ENCODE peak calls at places on chromosomes 12 and 14, in six cellular contexts. S is heart right ventricle; H is astrocyte; I is left lung; D is CD4-positive, alpha-beta T cell; W is brain microvascular endothelial cell. P is an unnamed sample.

GRCh38 chr12:10716704-10717315 is 6.3 kb downstream of the YBX3 start:
- DNase-seq in W (peak; percentile 92), H (peak; percentile 93), S (peak; percentile 67), I (no peak), D (no peak), P (peak; percentile 65)

GRCh38 chr12:27865421-27865820 is 85.4 kb upstream of the MANSC4 start:
- DNase-seq in S (no peak), H (peak; percentile 70), D (no peak), I (no peak), W (peak; percentile 56), P (no peak)

GRCh38 chr14:74825008-74825407 is 50.9 kb downstream of the PROX2 start:
- DNase-seq in I (no peak), W (no peak), S (no peak), H (peak; percentile 37), D (no peak), P (peak; percentile 70)

GRCh38 chr12:58931518-58931917 is 11.2 kb upstream of the LRIG3 start:
- DNase-seq in W (no peak), D (no peak), I (no peak), H (no peak), S (no peak), P (no peak)

GRCh38 chr12:95303476-95303875 is 85.9 kb downstream of the VEZT start:
- DNase-seq in W (no peak), I (no peak), S (no peak), D (no peak), H (peak; percentile 45), P (no peak)

GRCh38 chr12:4621511-4621910 is 27.3 kb downstream of the AKAP3 start:
- DNase-seq in W (no peak), H (no peak), D (no peak), S (no peak), I (no peak), P (no peak)

GRCh38 chr12:80763874-80764273 is 47.2 kb downstream of the MYF5 start:
- DNase-seq in H (peak; percentile 41), D (no peak), W (peak; percentile 21), S (no peak), I (no peak), P (peak; percentile 74)

GRCh38 chr12:115144425-115144824 is 460.4 kb upstream of the TBX3 start:
- DNase-seq in D (no peak), S (no peak), I (no peak), W (no peak), H (no peak), P (no peak)

GRCh38 chr14:79516009-79516408 is 695.3 kb downstream of the DIO2 start:
- DNase-seq in W (no peak), H (no peak), I (no peak), S (no peak), D (no peak), P (no peak)

DNA sequence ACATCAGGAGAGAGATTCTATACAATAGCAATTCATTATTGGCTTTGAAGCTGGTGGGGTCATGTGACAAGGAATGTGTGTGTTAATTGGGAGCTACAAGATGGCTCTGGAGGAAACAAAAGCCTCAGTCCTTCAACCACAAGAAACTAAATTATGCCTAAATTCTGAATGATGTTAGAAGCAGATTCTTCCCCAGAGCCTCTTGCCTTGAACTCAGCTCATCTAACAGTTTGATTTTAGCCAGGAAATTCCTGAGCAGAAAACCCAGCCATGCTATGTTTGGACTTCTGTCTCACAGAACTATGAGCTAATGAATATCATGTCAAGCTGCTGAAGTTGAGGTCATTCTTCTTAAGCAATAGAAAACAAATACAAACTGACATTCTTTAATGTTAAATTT is 274.7 kb downstream of the SLC6A15 start:
- DNase-seq in S (no peak), W (peak; percentile 58), D (no peak), H (peak; percentile 57), I (no peak), P (no peak)
- H3K27ac ChIP-seq in S (no peak overlapping the region), W (peak overlapping the region; percentile 34), D (no peak overlapping the region), H (peak overlapping the region; percentile 53), I (no peak overlapping the region), P (no peak overlapping the region)

GRCh38 chr12:130479401-130480125 is 141.9 kb downstream of the PIWIL1 start:
- DNase-seq in W (no peak), S (no peak), D (no peak), I (peak; percentile 71), H (no peak), P (no peak)

GRCh38 chr12:130482448-130482847 is 144.8 kb downstream of the PIWIL1 start:
- DNase-seq in H (no peak), I (peak; percentile 11), D (no peak), S (no peak), W (no peak), P (peak; percentile 27)

GRCh38 chr12:130481392-130481879 is 143.7 kb downstream of the PIWIL1 start:
- DNase-seq in H (no peak), D (no peak), W (no peak), S (no peak), I (peak; percentile 54), P (no peak)

GRCh38 chr12:130480231-130480630 is 142.5 kb downstream of the PIWIL1 start:
- DNase-seq in H (no peak), I (peak; percentile 56), S (no peak), D (no peak), W (no peak), P (no peak)

DNA sequence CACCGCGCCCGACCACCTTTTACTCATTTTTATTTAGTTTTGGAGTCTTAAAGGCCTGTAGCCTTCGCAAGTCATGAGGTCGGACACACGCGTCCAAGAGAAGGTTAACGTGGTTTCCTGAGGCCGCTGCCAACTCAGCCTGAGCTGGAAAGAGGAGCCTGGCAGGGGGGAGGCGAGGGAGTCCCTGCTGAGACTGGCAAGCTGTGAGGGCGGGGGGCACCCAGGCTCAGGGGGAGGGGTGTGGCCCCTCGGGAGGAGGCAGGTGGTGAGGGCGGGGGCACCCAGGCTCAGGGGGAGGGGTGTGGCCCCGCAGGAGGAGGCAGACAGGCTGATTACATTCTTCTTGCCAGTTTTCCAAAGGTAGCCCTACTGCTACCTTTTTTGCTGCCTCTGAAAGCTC is 143.2 kb downstream of the PIWIL1 start:
- DNase-seq in D (no peak), S (no peak), H (no peak), W (no peak), I (peak; percentile 72), P (no peak)
- H3K27ac ChIP-seq in D (no peak overlapping the region), S (no peak overlapping the region), H (no peak overlapping the region), W (no peak overlapping the region), I (no peak overlapping the region), P (no peak overlapping the region)

GRCh38 chr12:76028649-76029277 is 2.8 kb downstream of the PHLDA1 start:
- DNase-seq in I (no peak), S (no peak), W (no peak), D (no peak), H (no peak), P (no peak)
- H3K27ac ChIP-seq in I (peak overlapping the region; percentile 79), S (peak overlapping the region; percentile 95), W (peak overlapping the region; percentile 98), D (no peak overlapping the region), H (peak overlapping the region; percentile 89), P (no peak overlapping the region)

GRCh38 chr12:105289114-105289904 is 41.2 kb upstream of the C12orf75 start:
- DNase-seq in I (no peak), W (peak; percentile 28), D (no peak), S (no peak), H (peak; percentile 60), P (no peak)

GRCh38 chr12:105288311-105288996 is 42.0 kb upstream of the C12orf75 start:
- DNase-seq in W (no peak), I (no peak), S (no peak), H (no peak), D (no peak), P (no peak)

GRCh38 chr12:105287408-105287807 is 43.1 kb upstream of the C12orf75 start:
- DNase-seq in H (no peak), W (no peak), I (no peak), S (no peak), D (no peak), P (no peak)

GRCh38 chr12:105281694-105282049 is 45.7 kb upstream of the APPL2 start:
- DNase-seq in D (no peak), W (no peak), I (no peak), H (no peak), S (no peak), P (no peak)

GRCh38 chr12:105285378-105285777 is 45.1 kb upstream of the C12orf75 start:
- DNase-seq in H (no peak), W (no peak), D (no peak), S (no peak), I (no peak), P (no peak)
- H3K27ac ChIP-seq in H (no peak overlapping the region), W (no peak overlapping the region), D (no peak overlapping the region), S (no peak overlapping the region), I (no peak overlapping the region), P (no peak overlapping the region)

DNA sequence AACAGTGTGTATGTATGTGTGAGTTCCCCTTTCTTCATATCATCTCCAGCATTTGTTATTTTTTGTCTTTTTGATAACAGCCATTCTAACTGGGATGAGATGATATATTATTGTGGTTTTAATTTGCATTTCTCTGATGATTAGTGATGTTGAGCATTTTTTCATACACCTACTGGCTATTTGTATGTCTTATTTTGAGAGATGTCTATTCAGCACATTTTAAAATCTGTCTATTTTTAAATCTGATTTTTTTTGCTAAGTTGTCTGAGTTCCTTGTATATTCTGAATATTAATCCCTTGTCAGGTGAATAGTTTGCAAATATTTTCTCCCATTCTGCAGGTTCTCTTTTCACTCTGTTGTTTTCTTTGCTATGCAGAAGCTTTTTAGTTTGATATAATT is 469.1 kb downstream of the FUT8 start:
- DNase-seq in I (no peak), W (no peak), S (no peak), D (no peak), H (no peak), P (no peak)
- H3K27ac ChIP-seq in I (no peak overlapping the region), W (no peak overlapping the region), S (no peak overlapping the region), D (no peak overlapping the region), H (no peak overlapping the region), P (no peak overlapping the region)

DNA sequence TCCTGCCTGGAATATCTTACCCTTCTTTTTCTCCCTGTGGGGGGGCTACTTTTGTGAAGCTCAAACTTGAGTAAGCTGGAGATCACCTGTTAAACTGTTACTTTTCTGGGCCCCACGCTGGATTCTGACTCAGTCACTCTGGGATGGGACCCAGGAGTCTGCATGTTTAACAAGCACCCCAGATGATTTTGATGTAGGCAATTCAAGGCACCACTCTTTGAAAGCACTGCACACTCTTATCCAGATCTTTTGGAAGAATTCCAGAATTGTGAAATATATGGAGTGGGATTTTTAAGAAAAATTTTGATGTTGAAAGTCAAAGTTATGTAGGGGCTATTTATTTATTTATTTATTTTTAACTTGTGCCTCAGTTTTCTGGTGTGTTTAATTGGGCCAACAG is 46.3 kb upstream of the IGF1 start:
- DNase-seq in S (no peak), W (no peak), H (peak; percentile 20), I (no peak), D (no peak), P (no peak)
- H3K27ac ChIP-seq in S (no peak overlapping the region), W (no peak overlapping the region), H (no peak overlapping the region), I (no peak overlapping the region), D (no peak overlapping the region), P (no peak overlapping the region)

DNA sequence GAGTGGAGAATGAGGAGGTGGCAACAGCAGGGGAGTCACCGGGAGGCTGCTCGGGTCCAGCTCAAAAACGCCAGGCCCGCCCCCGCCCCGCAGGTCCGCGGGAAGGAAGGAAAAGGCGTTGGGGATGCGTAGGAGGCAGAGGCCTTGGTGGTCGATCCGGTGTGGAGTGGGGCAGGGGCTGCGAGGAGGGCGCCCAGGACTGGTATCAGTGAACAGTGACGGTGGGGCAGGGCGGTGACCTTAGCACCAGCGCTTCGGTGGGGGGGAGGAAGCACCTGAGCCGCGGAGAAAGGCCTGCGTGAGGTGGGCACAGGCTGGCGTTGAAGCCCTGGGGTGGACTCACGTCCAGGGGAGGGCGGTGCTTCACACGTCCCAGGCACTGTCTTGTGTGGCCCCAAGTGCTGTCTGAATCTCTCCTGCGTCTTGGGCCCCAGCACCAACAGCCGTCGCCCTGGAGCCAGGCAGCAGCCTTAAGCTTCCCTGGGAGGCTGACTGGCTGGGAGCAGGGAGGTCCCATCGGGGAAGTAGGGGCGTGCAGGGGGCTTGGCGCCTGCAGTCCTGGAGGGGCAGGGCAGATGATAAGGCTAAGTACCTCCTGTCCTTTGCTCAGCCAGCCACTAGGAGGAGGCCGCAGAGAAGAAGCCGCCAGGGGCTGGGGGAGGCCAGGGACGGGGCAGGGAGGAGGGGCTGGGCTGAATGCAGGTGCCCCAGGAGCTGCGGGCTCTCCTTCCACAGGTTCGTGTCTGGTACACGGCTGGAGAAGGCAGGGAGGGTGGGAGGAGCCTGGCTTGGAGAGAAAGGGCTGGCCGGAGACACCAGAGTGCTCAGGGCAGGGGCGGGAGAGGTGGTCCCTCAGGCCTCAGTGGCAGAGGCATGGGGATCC is 26.5 kb downstream of the ZBTB42 start:
- DNase-seq in D (peak; percentile 60), S (no peak), W (no peak), H (peak; percentile 23), I (peak; percentile 84), P (peak; percentile 56)
- H3K27ac ChIP-seq in D (no peak overlapping the region), S (no peak overlapping the region), W (no peak overlapping the region), H (no peak overlapping the region), I (no peak overlapping the region), P (no peak overlapping the region)

P was measured in A673.